ENCODE peak calls at places on chromosomes 2 and 18, in eight cellular contexts. One of them, this sample, is unnamed.

GRCh38 chr2:46200861-46201605 is 96.2 kb upstream of the EPAS1 start:
- DNase-seq in amygdala: no peak
- DNase-seq in stimulated activated CD8-positive, alpha-beta memory T cell treated with anti-CD3 and anti-CD28 coated beads, Interleukin-12 subunit alpha, Interleukin-12 subunit beta, amount 100 ng/mL, for 4 hours: no peak
- DNase-seq in mucosa of gallbladder: no peak
- DNase-seq in cardiac muscle cell: no peak
- DNase-seq in H54: no peak
- DNase-seq in NCI-H345: no peak
- DNase-seq in DMS53: no peak
- DNase-seq in this sample: no peak

GRCh38 chr2:82795446-82795845 is 1663.6 kb downstream of the SUCLG1 start:
- DNase-seq in mucosa of gallbladder: no peak
- DNase-seq in stimulated activated CD8-positive, alpha-beta memory T cell treated with anti-CD3 and anti-CD28 coated beads, Interleukin-12 subunit alpha, Interleukin-12 subunit beta, amount 100 ng/mL, for 4 hours: no peak
- DNase-seq in NCI-H345: no peak
- DNase-seq in H54: peak; percentile 13
- DNase-seq in DMS53: peak; percentile 79
- DNase-seq in amygdala: no peak
- DNase-seq in cardiac muscle cell: peak; percentile 86
- DNase-seq in this sample: peak; percentile 61

GRCh38 chr18:13606589-13607254 is 119.6 kb downstream of the FAM210A start:
- DNase-seq in DMS53: no peak
- DNase-seq in amygdala: no peak
- DNase-seq in H54: no peak
- DNase-seq in cardiac muscle cell: no peak
- DNase-seq in stimulated activated CD8-positive, alpha-beta memory T cell treated with anti-CD3 and anti-CD28 coated beads, Interleukin-12 subunit alpha, Interleukin-12 subunit beta, amount 100 ng/mL, for 4 hours: no peak
- DNase-seq in NCI-H345: no peak
- DNase-seq in mucosa of gallbladder: no peak
- DNase-seq in this sample: no peak

GRCh38 chr2:229586746-229587705 is 127.3 kb downstream of the DNER start:
- DNase-seq in stimulated activated CD8-positive, alpha-beta memory T cell treated with anti-CD3 and anti-CD28 coated beads, Interleukin-12 subunit alpha, Interleukin-12 subunit beta, amount 100 ng/mL, for 4 hours: no peak
- DNase-seq in NCI-H345: peak; percentile 40
- DNase-seq in DMS53: peak; percentile 75
- DNase-seq in amygdala: peak; percentile 46
- DNase-seq in cardiac muscle cell: peak; percentile 86
- DNase-seq in mucosa of gallbladder: peak; percentile 76
- DNase-seq in H54: peak; percentile 79
- DNase-seq in this sample: peak; percentile 87

GRCh38 chr2:104859310-104860130 is 5.6 kb downstream of the POU3F3 start:
- DNase-seq in amygdala: no peak
- DNase-seq in stimulated activated CD8-positive, alpha-beta memory T cell treated with anti-CD3 and anti-CD28 coated beads, Interleukin-12 subunit alpha, Interleukin-12 subunit beta, amount 100 ng/mL, for 4 hours: no peak
- DNase-seq in DMS53: no peak
- DNase-seq in NCI-H345: peak; percentile 30
- DNase-seq in cardiac muscle cell: no peak
- DNase-seq in H54: no peak
- DNase-seq in mucosa of gallbladder: no peak
- DNase-seq in this sample: no peak

GRCh38 chr2:23901966-23902942 is 24.7 kb downstream of the ATAD2B start:
- DNase-seq in mucosa of gallbladder: no peak
- DNase-seq in NCI-H345: no peak
- DNase-seq in H54: no peak
- DNase-seq in stimulated activated CD8-positive, alpha-beta memory T cell treated with anti-CD3 and anti-CD28 coated beads, Interleukin-12 subunit alpha, Interleukin-12 subunit beta, amount 100 ng/mL, for 4 hours: no peak
- DNase-seq in amygdala: no peak
- DNase-seq in DMS53: no peak
- DNase-seq in cardiac muscle cell: peak; percentile 38
- DNase-seq in this sample: peak; percentile 65

GRCh38 chr2:238922435-238922834 is 74.5 kb downstream of the TWIST2 start:
- DNase-seq in DMS53: no peak
- DNase-seq in amygdala: no peak
- DNase-seq in stimulated activated CD8-positive, alpha-beta memory T cell treated with anti-CD3 and anti-CD28 coated beads, Interleukin-12 subunit alpha, Interleukin-12 subunit beta, amount 100 ng/mL, for 4 hours: no peak
- DNase-seq in H54: no peak
- DNase-seq in mucosa of gallbladder: no peak
- DNase-seq in cardiac muscle cell: no peak
- DNase-seq in NCI-H345: no peak
- DNase-seq in this sample: no peak

GRCh38 chr2:85956647-85957039 is 67.9 kb upstream of the ST3GAL5 start:
- DNase-seq in mucosa of gallbladder: no peak
- DNase-seq in cardiac muscle cell: no peak
- DNase-seq in stimulated activated CD8-positive, alpha-beta memory T cell treated with anti-CD3 and anti-CD28 coated beads, Interleukin-12 subunit alpha, Interleukin-12 subunit beta, amount 100 ng/mL, for 4 hours: no peak
- DNase-seq in H54: no peak
- DNase-seq in DMS53: peak; percentile 37
- DNase-seq in amygdala: no peak
- DNase-seq in NCI-H345: no peak
- DNase-seq in this sample: no peak

GRCh38 chr2:38485734-38486133 is 108.7 kb upstream of the ATL2 start:
- DNase-seq in mucosa of gallbladder: no peak
- DNase-seq in H54: no peak
- DNase-seq in amygdala: no peak
- DNase-seq in cardiac muscle cell: no peak
- DNase-seq in NCI-H345: no peak
- DNase-seq in stimulated activated CD8-positive, alpha-beta memory T cell treated with anti-CD3 and anti-CD28 coated beads, Interleukin-12 subunit alpha, Interleukin-12 subunit beta, amount 100 ng/mL, for 4 hours: no peak
- DNase-seq in DMS53: no peak
- DNase-seq in this sample: no peak

GRCh38 chr18:48599391-48599790 is 60.6 kb downstream of the CTIF start:
- DNase-seq in DMS53: no peak
- DNase-seq in cardiac muscle cell: no peak
- DNase-seq in stimulated activated CD8-positive, alpha-beta memory T cell treated with anti-CD3 and anti-CD28 coated beads, Interleukin-12 subunit alpha, Interleukin-12 subunit beta, amount 100 ng/mL, for 4 hours: no peak
- DNase-seq in amygdala: no peak
- DNase-seq in NCI-H345: no peak
- DNase-seq in H54: no peak
- DNase-seq in mucosa of gallbladder: no peak
- DNase-seq in this sample: no peak

GRCh38 chr2:239300871-239301742 is 99.7 kb downstream of the HDAC4 start:
- DNase-seq in DMS53: no peak
- DNase-seq in NCI-H345: no peak
- DNase-seq in amygdala: no peak
- DNase-seq in stimulated activated CD8-positive, alpha-beta memory T cell treated with anti-CD3 and anti-CD28 coated beads, Interleukin-12 subunit alpha, Interleukin-12 subunit beta, amount 100 ng/mL, for 4 hours: no peak
- DNase-seq in cardiac muscle cell: no peak
- DNase-seq in H54: no peak
- DNase-seq in mucosa of gallbladder: no peak
- DNase-seq in this sample: no peak

GRCh38 chr2:2764739-2765138 is 433.7 kb upstream of the MYT1L start:
- DNase-seq in cardiac muscle cell: no peak
- DNase-seq in amygdala: no peak
- DNase-seq in mucosa of gallbladder: no peak
- DNase-seq in stimulated activated CD8-positive, alpha-beta memory T cell treated with anti-CD3 and anti-CD28 coated beads, Interleukin-12 subunit alpha, Interleukin-12 subunit beta, amount 100 ng/mL, for 4 hours: no peak
- DNase-seq in NCI-H345: no peak
- DNase-seq in H54: no peak
- DNase-seq in DMS53: no peak
- DNase-seq in this sample: no peak

GRCh38 chr2:132400169-132400900 is 16.3 kb upstream of the GPR39 start:
- DNase-seq in mucosa of gallbladder: no peak
- DNase-seq in stimulated activated CD8-positive, alpha-beta memory T cell treated with anti-CD3 and anti-CD28 coated beads, Interleukin-12 subunit alpha, Interleukin-12 subunit beta, amount 100 ng/mL, for 4 hours: no peak
- DNase-seq in DMS53: no peak
- DNase-seq in H54: no peak
- DNase-seq in NCI-H345: no peak
- DNase-seq in amygdala: no peak
- DNase-seq in cardiac muscle cell: peak; percentile 94
- DNase-seq in this sample: peak; percentile 95

GRCh38 chr18:3654442-3655253 is 204.7 kb downstream of the TGIF1 start:
- DNase-seq in NCI-H345: no peak
- DNase-seq in H54: no peak
- DNase-seq in mucosa of gallbladder: no peak
- DNase-seq in stimulated activated CD8-positive, alpha-beta memory T cell treated with anti-CD3 and anti-CD28 coated beads, Interleukin-12 subunit alpha, Interleukin-12 subunit beta, amount 100 ng/mL, for 4 hours: no peak
- DNase-seq in amygdala: no peak
- DNase-seq in DMS53: peak; percentile 47
- DNase-seq in cardiac muscle cell: no peak
- DNase-seq in this sample: no peak

GRCh38 chr2:85524567-85524923 is 14.4 kb upstream of the MAT2A start:
- DNase-seq in H54: no peak
- DNase-seq in amygdala: no peak
- DNase-seq in NCI-H345: no peak
- DNase-seq in mucosa of gallbladder: no peak
- DNase-seq in DMS53: no peak
- DNase-seq in cardiac muscle cell: no peak
- DNase-seq in stimulated activated CD8-positive, alpha-beta memory T cell treated with anti-CD3 and anti-CD28 coated beads, Interleukin-12 subunit alpha, Interleukin-12 subunit beta, amount 100 ng/mL, for 4 hours: no peak
- DNase-seq in this sample: no peak

GRCh38 chr18:37873416-37873815 is 307.8 kb upstream of the CELF4 start:
- DNase-seq in DMS53: no peak
- DNase-seq in amygdala: no peak
- DNase-seq in NCI-H345: no peak
- DNase-seq in stimulated activated CD8-positive, alpha-beta memory T cell treated with anti-CD3 and anti-CD28 coated beads, Interleukin-12 subunit alpha, Interleukin-12 subunit beta, amount 100 ng/mL, for 4 hours: no peak
- DNase-seq in mucosa of gallbladder: no peak
- DNase-seq in cardiac muscle cell: no peak
- DNase-seq in H54: no peak
- DNase-seq in this sample: no peak

GRCh38 chr2:54081574-54081973 is 33.8 kb upstream of the ACYP2 start:
- DNase-seq in DMS53: peak; percentile 92
- DNase-seq in NCI-H345: peak; percentile 76
- DNase-seq in mucosa of gallbladder: no peak
- DNase-seq in stimulated activated CD8-positive, alpha-beta memory T cell treated with anti-CD3 and anti-CD28 coated beads, Interleukin-12 subunit alpha, Interleukin-12 subunit beta, amount 100 ng/mL, for 4 hours: no peak
- DNase-seq in cardiac muscle cell: no peak
- DNase-seq in amygdala: no peak
- DNase-seq in H54: no peak
- DNase-seq in this sample: peak; percentile 76

GRCh38 chr18:56910967-56911366 is 235.9 kb upstream of the BOD1L2 start:
- DNase-seq in amygdala: no peak
- DNase-seq in NCI-H345: no peak
- DNase-seq in mucosa of gallbladder: no peak
- DNase-seq in stimulated activated CD8-positive, alpha-beta memory T cell treated with anti-CD3 and anti-CD28 coated beads, Interleukin-12 subunit alpha, Interleukin-12 subunit beta, amount 100 ng/mL, for 4 hours: no peak
- DNase-seq in H54: no peak
- DNase-seq in cardiac muscle cell: no peak
- DNase-seq in DMS53: no peak
- DNase-seq in this sample: no peak

GRCh38 chr2:23757686-23758433 is 169.1 kb downstream of the ATAD2B start:
- DNase-seq in mucosa of gallbladder: peak; percentile 37
- DNase-seq in stimulated activated CD8-positive, alpha-beta memory T cell treated with anti-CD3 and anti-CD28 coated beads, Interleukin-12 subunit alpha, Interleukin-12 subunit beta, amount 100 ng/mL, for 4 hours: no peak
- DNase-seq in amygdala: no peak
- DNase-seq in DMS53: peak; percentile 44
- DNase-seq in NCI-H345: no peak
- DNase-seq in cardiac muscle cell: peak; percentile 81
- DNase-seq in H54: peak; percentile 26
- DNase-seq in this sample: peak; percentile 85

GRCh38 chr2:182826051-182826450 is 40.4 kb downstream of the FRZB start:
- DNase-seq in cardiac muscle cell: no peak
- DNase-seq in stimulated activated CD8-positive, alpha-beta memory T cell treated with anti-CD3 and anti-CD28 coated beads, Interleukin-12 subunit alpha, Interleukin-12 subunit beta, amount 100 ng/mL, for 4 hours: no peak
- DNase-seq in NCI-H345: no peak
- DNase-seq in amygdala: no peak
- DNase-seq in mucosa of gallbladder: no peak
- DNase-seq in H54: no peak
- DNase-seq in DMS53: no peak
- DNase-seq in this sample: no peak

GRCh38 chr2:235506291-235506996 is 12.6 kb downstream of the AGAP1 start:
- DNase-seq in DMS53: peak; percentile 95
- DNase-seq in mucosa of gallbladder: no peak
- DNase-seq in stimulated activated CD8-positive, alpha-beta memory T cell treated with anti-CD3 and anti-CD28 coated beads, Interleukin-12 subunit alpha, Interleukin-12 subunit beta, amount 100 ng/mL, for 4 hours: no peak
- DNase-seq in NCI-H345: peak; percentile 95
- DNase-seq in H54: no peak
- DNase-seq in amygdala: no peak
- DNase-seq in cardiac muscle cell: peak; percentile 21
- DNase-seq in this sample: peak; percentile 33

GRCh38 chr2:10328667-10329583 is 26.2 kb downstream of the HPCAL1 start:
- DNase-seq in DMS53: no peak
- DNase-seq in amygdala: no peak
- DNase-seq in H54: no peak
- DNase-seq in stimulated activated CD8-positive, alpha-beta memory T cell treated with anti-CD3 and anti-CD28 coated beads, Interleukin-12 subunit alpha, Interleukin-12 subunit beta, amount 100 ng/mL, for 4 hours: no peak
- DNase-seq in NCI-H345: no peak
- DNase-seq in mucosa of gallbladder: no peak
- DNase-seq in cardiac muscle cell: no peak
- DNase-seq in this sample: no peak

GRCh38 chr2:27445615-27446014 is 3.4 kb downstream of the KRTCAP3 start:
- DNase-seq in DMS53: no peak
- DNase-seq in stimulated activated CD8-positive, alpha-beta memory T cell treated with anti-CD3 and anti-CD28 coated beads, Interleukin-12 subunit alpha, Interleukin-12 subunit beta, amount 100 ng/mL, for 4 hours: no peak
- DNase-seq in amygdala: no peak
- DNase-seq in NCI-H345: no peak
- DNase-seq in H54: no peak
- DNase-seq in mucosa of gallbladder: no peak
- DNase-seq in cardiac muscle cell: no peak
- DNase-seq in this sample: no peak

GRCh38 chr2:9837451-9837850 is 5.8 kb upstream of the TAF1B start:
- DNase-seq in DMS53: no peak
- DNase-seq in H54: no peak
- DNase-seq in mucosa of gallbladder: no peak
- DNase-seq in amygdala: no peak
- DNase-seq in cardiac muscle cell: no peak
- DNase-seq in NCI-H345: no peak
- DNase-seq in stimulated activated CD8-positive, alpha-beta memory T cell treated with anti-CD3 and anti-CD28 coated beads, Interleukin-12 subunit alpha, Interleukin-12 subunit beta, amount 100 ng/mL, for 4 hours: no peak
- DNase-seq in this sample: no peak

GRCh38 chr2:172558372-172558771 is 2.5 kb downstream of the PDK1 start:
- DNase-seq in NCI-H345: no peak
- DNase-seq in DMS53: no peak
- DNase-seq in H54: no peak
- DNase-seq in amygdala: no peak
- DNase-seq in stimulated activated CD8-positive, alpha-beta memory T cell treated with anti-CD3 and anti-CD28 coated beads, Interleukin-12 subunit alpha, Interleukin-12 subunit beta, amount 100 ng/mL, for 4 hours: no peak
- DNase-seq in mucosa of gallbladder: no peak
- DNase-seq in cardiac muscle cell: no peak
- DNase-seq in this sample: no peak

GRCh38 chr2:217363470-217363869 is 503.6 kb upstream of the TNP1 start:
- DNase-seq in DMS53: no peak
- DNase-seq in stimulated activated CD8-positive, alpha-beta memory T cell treated with anti-CD3 and anti-CD28 coated beads, Interleukin-12 subunit alpha, Interleukin-12 subunit beta, amount 100 ng/mL, for 4 hours: no peak
- DNase-seq in H54: no peak
- DNase-seq in cardiac muscle cell: no peak
- DNase-seq in mucosa of gallbladder: no peak
- DNase-seq in NCI-H345: no peak
- DNase-seq in amygdala: no peak
- DNase-seq in this sample: no peak

GRCh38 chr2:74512744-74513604 is 1.3 kb upstream of the TLX2 start:
- DNase-seq in H54: no peak
- DNase-seq in cardiac muscle cell: no peak
- DNase-seq in mucosa of gallbladder: no peak
- DNase-seq in stimulated activated CD8-positive, alpha-beta memory T cell treated with anti-CD3 and anti-CD28 coated beads, Interleukin-12 subunit alpha, Interleukin-12 subunit beta, amount 100 ng/mL, for 4 hours: no peak
- DNase-seq in NCI-H345: no peak
- DNase-seq in amygdala: no peak
- DNase-seq in DMS53: no peak
- DNase-seq in this sample: no peak

GRCh38 chr2:3282056-3282998 is 95.3 kb downstream of the EIPR1 start:
- DNase-seq in mucosa of gallbladder: no peak
- DNase-seq in amygdala: no peak
- DNase-seq in DMS53: no peak
- DNase-seq in stimulated activated CD8-positive, alpha-beta memory T cell treated with anti-CD3 and anti-CD28 coated beads, Interleukin-12 subunit alpha, Interleukin-12 subunit beta, amount 100 ng/mL, for 4 hours: no peak
- DNase-seq in cardiac muscle cell: no peak
- DNase-seq in H54: peak; percentile 92
- DNase-seq in NCI-H345: peak; percentile 96
- DNase-seq in this sample: peak; percentile 18

GRCh38 chr2:231648579-231649174 is 56.0 kb downstream of the TEX44 start:
- DNase-seq in NCI-H345: peak; percentile 45
- DNase-seq in cardiac muscle cell: peak; percentile 57
- DNase-seq in stimulated activated CD8-positive, alpha-beta memory T cell treated with anti-CD3 and anti-CD28 coated beads, Interleukin-12 subunit alpha, Interleukin-12 subunit beta, amount 100 ng/mL, for 4 hours: no peak
- DNase-seq in mucosa of gallbladder: peak; percentile 69
- DNase-seq in DMS53: peak; percentile 87
- DNase-seq in H54: peak; percentile 56
- DNase-seq in amygdala: no peak
- DNase-seq in this sample: peak; percentile 36

GRCh38 chr2:167784071-167784400 is 463.4 kb downstream of the STK39 start:
- DNase-seq in mucosa of gallbladder: no peak
- DNase-seq in stimulated activated CD8-positive, alpha-beta memory T cell treated with anti-CD3 and anti-CD28 coated beads, Interleukin-12 subunit alpha, Interleukin-12 subunit beta, amount 100 ng/mL, for 4 hours: no peak
- DNase-seq in cardiac muscle cell: no peak
- DNase-seq in NCI-H345: no peak
- DNase-seq in H54: peak; percentile 24
- DNase-seq in amygdala: no peak
- DNase-seq in DMS53: no peak
- DNase-seq in this sample: no peak

GRCh38 chr2:193088026-193088425 is 893.3 kb upstream of the TMEFF2 start:
- DNase-seq in DMS53: no peak
- DNase-seq in amygdala: no peak
- DNase-seq in cardiac muscle cell: no peak
- DNase-seq in NCI-H345: no peak
- DNase-seq in mucosa of gallbladder: no peak
- DNase-seq in H54: no peak
- DNase-seq in stimulated activated CD8-positive, alpha-beta memory T cell treated with anti-CD3 and anti-CD28 coated beads, Interleukin-12 subunit alpha, Interleukin-12 subunit beta, amount 100 ng/mL, for 4 hours: no peak
- DNase-seq in this sample: no peak

GRCh38 chr2:105391058-105391627 is 7.7 kb downstream of the FHL2 start:
- DNase-seq in H54: no peak
- DNase-seq in stimulated activated CD8-positive, alpha-beta memory T cell treated with anti-CD3 and anti-CD28 coated beads, Interleukin-12 subunit alpha, Interleukin-12 subunit beta, amount 100 ng/mL, for 4 hours: no peak
- DNase-seq in cardiac muscle cell: no peak
- DNase-seq in amygdala: no peak
- DNase-seq in DMS53: no peak
- DNase-seq in NCI-H345: no peak
- DNase-seq in mucosa of gallbladder: no peak
- DNase-seq in this sample: no peak